ENCODE peak calls at places on chromosome 16, in nine cellular contexts. C is heart left ventricle; X is heart right ventricle; F is effector memory CD4-positive, alpha-beta T cell; M is ascending aorta; L is left ventricle myocardium inferior; K is aorta; Z is thyroid gland; S is IMR-90. I is an unnamed sample.

GRCh38 chr16:66483689-66484452 is 56.8 kb downstream of the BEAN1 start:
- DNase-seq in Z (peak; percentile 80), L (peak; percentile 79), F (peak; percentile 38), K (peak; percentile 92), X (peak; percentile 83), M (peak; percentile 82), S (peak; percentile 63), C (peak; percentile 78), I (peak; percentile 75)

GRCh38 chr16:3696425-3697218 is 20.7 kb downstream of the TRAP1 start:
- DNase-seq in F (no peak), L (no peak), Z (no peak), S (peak; percentile 94), C (peak; percentile 11), K (peak; percentile 21), X (no peak), M (no peak), I (no peak)

GRCh38 chr16:56589141-56590039 is at the start of gene MT3:
- DNase-seq in F (no peak), L (no peak), C (no peak), X (no peak), Z (peak; percentile 12), S (no peak), M (peak; percentile 49), K (no peak), I (no peak)

GRCh38 chr16:19559242-19559910 is 3.9 kb downstream of the VPS35L start:
- DNase-seq in Z (no peak), S (peak; percentile 69), C (no peak), M (no peak), F (no peak), L (no peak), K (no peak), X (peak; percentile 23), I (peak; percentile 53)

GRCh38 chr16:17343028-17343427 is 127.7 kb downstream of the XYLT1 start:
- DNase-seq in C (no peak), M (no peak), L (no peak), S (no peak), K (no peak), Z (no peak), F (peak; percentile 38), X (no peak), I (no peak)

GRCh38 chr16:15949210-15950166 is at the start of gene ABCC1:
- DNase-seq in M (no peak), Z (peak; percentile 50), K (peak; percentile 81), F (peak; percentile 45), C (peak; percentile 33), S (no peak), X (peak; percentile 23), L (peak; percentile 55), I (no peak)

GRCh38 chr16:52526429-52526828 is 20.5 kb downstream of the TOX3 start:
- DNase-seq in C (no peak), K (no peak), M (no peak), L (no peak), Z (no peak), X (no peak), S (no peak), F (no peak), I (no peak)

GRCh38 chr16:19704321-19705130 is 13.5 kb downstream of the KNOP1 start:
- DNase-seq in S (peak; percentile 77), X (no peak), C (no peak), K (peak; percentile 63), F (no peak), Z (no peak), M (no peak), L (no peak), I (peak; percentile 66)

GRCh38 chr16:77295896-77296295 is 96.7 kb downstream of the SYCE1L start:
- DNase-seq in S (peak; percentile 36), M (no peak), L (no peak), K (no peak), F (no peak), Z (no peak), C (no peak), X (no peak), I (no peak)

GRCh38 chr16:58582971-58583765 is 46.5 kb downstream of the CNOT1 start:
- DNase-seq in L (no peak), S (no peak), Z (no peak), M (no peak), C (no peak), F (no peak), X (no peak), K (no peak), I (no peak)

DNA sequence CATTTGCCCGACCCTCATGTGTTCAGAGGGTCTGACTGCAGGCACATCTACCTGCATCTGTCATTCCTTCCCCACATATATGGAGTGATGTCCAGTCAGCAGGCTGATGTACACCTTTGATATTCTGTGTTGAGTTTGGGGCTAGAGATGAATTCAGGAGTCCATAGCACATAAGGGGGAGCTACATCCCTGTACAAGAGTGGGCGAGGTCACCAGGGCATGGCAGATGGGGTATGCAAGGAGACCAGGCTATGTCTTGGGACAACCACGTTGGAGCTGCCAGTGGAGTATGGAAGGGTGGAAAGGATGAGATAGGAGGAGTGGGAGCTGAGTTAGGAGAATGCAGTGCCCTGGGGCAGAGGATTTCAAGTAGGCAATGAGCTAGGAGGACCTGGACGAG is 15.0 kb downstream of the SMPD3 start:
- DNase-seq in C (no peak), K (no peak), M (no peak), L (no peak), F (no peak), Z (no peak), X (no peak), S (no peak), I (no peak)
- H3K27me3 ChIP-seq in C (no peaks in the 10 kb centered on the region), K (peaks cover 1% of the 10 kb centered on the region), M (no peaks in the 10 kb centered on the region), L (peaks cover 9% of the 10 kb centered on the region), F (no peaks in the 10 kb centered on the region), Z (no peaks in the 10 kb centered on the region), X (peaks cover 3% of the 10 kb centered on the region), S (peaks cover 42% of the 10 kb centered on the region), I (no peaks in the 10 kb centered on the region)

GRCh38 chr16:85793662-85794298 is 5.6 kb downstream of the EMC8 start:
- DNase-seq in C (no peak), L (no peak), X (no peak), S (no peak), Z (no peak), F (no peak), K (no peak), M (no peak), I (no peak)
- H3K4me1 ChIP-seq in C (peaks cover 30% of the 10 kb centered on the region), L (peaks cover 34% of the 10 kb centered on the region), X (peaks cover 30% of the 10 kb centered on the region), S (no peaks in the 10 kb centered on the region), Z (peaks cover 12% of the 10 kb centered on the region), F (peaks cover 7% of the 10 kb centered on the region), K (no peaks in the 10 kb centered on the region), M (peaks cover 7% of the 10 kb centered on the region), I (peaks cover 11% of the 10 kb centered on the region)

GRCh38 chr16:1055557-1055924 is 17.0 kb upstream of the SSTR5 start:
- DNase-seq in X (no peak), Z (no peak), S (no peak), M (no peak), K (no peak), L (no peak), F (no peak), C (no peak), I (no peak)
- H3K27me3 ChIP-seq in X (peaks cover 48% of the 10 kb centered on the region), Z (peaks cover 7% of the 10 kb centered on the region), S (peaks cover 8% of the 10 kb centered on the region), M (no peaks in the 10 kb centered on the region), K (no peaks in the 10 kb centered on the region), L (peaks cover 83% of the 10 kb centered on the region), F (peaks cover 4% of the 10 kb centered on the region), C (peaks cover 6% of the 10 kb centered on the region), I (peaks cover 27% of the 10 kb centered on the region)

DNA sequence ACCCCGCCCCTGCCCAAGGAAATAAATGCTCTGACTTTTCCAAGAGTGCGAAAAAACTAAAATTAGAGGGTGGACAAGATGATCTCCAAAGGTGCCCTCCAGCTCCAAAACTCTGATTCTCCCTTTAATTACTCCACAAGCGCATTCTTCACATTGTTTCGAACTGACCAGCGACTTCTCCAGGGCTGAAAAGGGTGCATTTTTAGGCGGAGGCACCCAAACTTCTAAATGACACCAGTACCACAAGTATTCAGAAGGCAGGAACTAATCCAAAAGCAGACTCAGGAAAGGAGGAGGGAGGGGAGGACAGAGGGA is 750 bp downstream of the ZFHX3 start:
- DNase-seq in L (no peak), F (no peak), Z (no peak), K (no peak), C (no peak), S (peak; percentile 57), M (no peak), X (no peak), I (no peak)
- H3K4me1 ChIP-seq in L (peaks cover 85% of the 10 kb centered on the region), F (no peaks in the 10 kb centered on the region), Z (peaks cover 80% of the 10 kb centered on the region), K (peaks cover 5% of the 10 kb centered on the region), C (peaks cover 52% of the 10 kb centered on the region), S (peaks cover 53% of the 10 kb centered on the region), M (peaks cover 11% of the 10 kb centered on the region), X (peaks cover 82% of the 10 kb centered on the region), I (peaks cover 28% of the 10 kb centered on the region)

GRCh38 chr16:85017151-85017550 is 5.8 kb upstream of the ZDHHC7 start:
- DNase-seq in X (no peak), K (no peak), Z (no peak), M (no peak), S (peak; percentile 39), L (no peak), F (no peak), C (no peak), I (no peak)
- H3K27me3 ChIP-seq in X (no peaks in the 10 kb centered on the region), K (no peaks in the 10 kb centered on the region), Z (no peaks in the 10 kb centered on the region), M (no peaks in the 10 kb centered on the region), S (no peaks in the 10 kb centered on the region), L (no peaks in the 10 kb centered on the region), F (no peaks in the 10 kb centered on the region), C (no peaks in the 10 kb centered on the region), I (no peaks in the 10 kb centered on the region)

DNA sequence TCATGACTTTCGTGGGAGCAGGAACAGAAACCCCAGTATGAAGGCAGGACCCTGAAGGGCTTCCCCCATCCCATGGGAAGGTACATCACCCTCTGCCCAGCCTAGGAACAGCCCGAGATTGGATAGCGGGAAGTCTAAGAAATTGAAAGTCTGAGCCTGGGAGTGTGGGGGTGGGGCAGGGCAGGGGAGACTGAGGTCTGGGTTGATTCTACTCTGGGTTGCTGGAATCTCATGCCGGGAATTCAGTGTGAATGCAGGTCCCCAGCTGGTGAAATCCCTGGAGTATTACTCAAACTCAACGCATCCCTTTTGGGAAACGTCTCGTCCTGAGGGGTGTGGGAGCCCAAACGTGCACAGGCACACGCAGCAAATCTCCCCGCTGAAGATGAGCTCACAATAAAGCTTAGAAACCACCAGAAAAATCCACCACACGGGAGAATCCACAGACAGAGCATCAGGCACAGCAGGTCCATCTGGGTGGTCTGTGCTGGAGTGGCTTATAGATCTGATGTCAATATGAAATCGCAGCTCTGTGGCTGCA is 55.4 kb downstream of the SOCS1 start:
- DNase-seq in S (no peak), C (no peak), Z (no peak), F (no peak), M (no peak), K (no peak), L (no peak), X (no peak), I (no peak)
- H3K4me1 ChIP-seq in S (peaks cover 13% of the 10 kb centered on the region), C (peaks cover 3% of the 10 kb centered on the region), Z (peaks cover 18% of the 10 kb centered on the region), F (peaks cover 7% of the 10 kb centered on the region), M (no peaks in the 10 kb centered on the region), K (no peaks in the 10 kb centered on the region), L (peaks cover 7% of the 10 kb centered on the region), X (peaks cover 7% of the 10 kb centered on the region), I (no peaks in the 10 kb centered on the region)